ENCODE peak calls at places on chromosomes 13 and 19, in nine cellular contexts. R is HCT116, L is breast epithelium, X is stomach, E is SK-N-SH, N is vagina, S is GM23338, M is transverse colon, F is suprapubic skin. T is an unnamed sample.

GRCh38 chr13:44004881-44005280 is 125.2 kb downstream of the LACC1 start:
- DNase-seq in R (no peak), L (no peak), X (no peak), E (no peak), N (no peak), S (no peak), M (no peak), F (no peak), T (no peak)

GRCh38 chr13:104301216-104301975 is 1235.2 kb upstream of the SLC10A2 start:
- DNase-seq in R (no peak), L (no peak), X (no peak), E (no peak), N (no peak), S (no peak), M (no peak), F (no peak), T (no peak)

GRCh38 chr13:28716511-28716910 is 2.3 kb downstream of the SLC46A3 start:
- DNase-seq in R (peak), L (peak), X (no peak), E (no peak), N (no peak), S (no peak), M (peak), F (no peak), T (peak)

GRCh38 chr13:72290962-72291681 is 424.1 kb upstream of the DACH1 start:
- DNase-seq in R (peak), L (no peak), X (no peak), E (no peak), N (no peak), S (peak), M (no peak), F (no peak), T (no peak)

GRCh38 chr13:28717170-28717569 is 1.6 kb downstream of the SLC46A3 start:
- DNase-seq in R (no peak), L (no peak), X (no peak), E (no peak), N (no peak), S (no peak), M (no peak), F (no peak), T (no peak)

GRCh38 chr13:79647518-79647917 is 166.6 kb downstream of the NDFIP2 start:
- DNase-seq in R (no peak), L (no peak), X (no peak), E (peak), N (no peak), S (no peak), M (no peak), F (no peak), T (no peak)

GRCh38 chr19:35721374-35721773 is 3.6 kb downstream of the KMT2B start:
- DNase-seq in R (no peak), L (no peak), X (no peak), E (no peak), N (no peak), S (no peak), M (no peak), F (no peak), T (no peak)

GRCh38 chr19:11164879-11165406 is 9.4 kb upstream of the SPC24 start:
- DNase-seq in R (no peak), L (no peak), X (peak), E (no peak), N (peak), S (no peak), M (peak), F (peak), T (no peak)

GRCh38 chr19:14198384-14199376 is 7.3 kb downstream of the ADGRL1 start:
- DNase-seq in R (no peak), L (no peak), X (no peak), E (peak), N (no peak), S (peak), M (no peak), F (no peak), T (no peak)

GRCh38 chr19:54587026-54587425 is 6.4 kb upstream of the LILRA1 start:
- DNase-seq in R (no peak), L (no peak), X (no peak), E (no peak), N (peak), S (no peak), M (no peak), F (no peak), T (no peak)

GRCh38 chr19:54586397-54586796 is 7.0 kb upstream of the LILRA1 start:
- DNase-seq in R (no peak), L (no peak), X (no peak), E (no peak), N (peak), S (no peak), M (no peak), F (no peak), T (no peak)
- TF ChIP-seq CTCF in R (no peak), L (no peak), X (no peak), E (no peak), N (no peak), S (no peak), M (no peak), F (no peak), T (no peak)

DNA sequence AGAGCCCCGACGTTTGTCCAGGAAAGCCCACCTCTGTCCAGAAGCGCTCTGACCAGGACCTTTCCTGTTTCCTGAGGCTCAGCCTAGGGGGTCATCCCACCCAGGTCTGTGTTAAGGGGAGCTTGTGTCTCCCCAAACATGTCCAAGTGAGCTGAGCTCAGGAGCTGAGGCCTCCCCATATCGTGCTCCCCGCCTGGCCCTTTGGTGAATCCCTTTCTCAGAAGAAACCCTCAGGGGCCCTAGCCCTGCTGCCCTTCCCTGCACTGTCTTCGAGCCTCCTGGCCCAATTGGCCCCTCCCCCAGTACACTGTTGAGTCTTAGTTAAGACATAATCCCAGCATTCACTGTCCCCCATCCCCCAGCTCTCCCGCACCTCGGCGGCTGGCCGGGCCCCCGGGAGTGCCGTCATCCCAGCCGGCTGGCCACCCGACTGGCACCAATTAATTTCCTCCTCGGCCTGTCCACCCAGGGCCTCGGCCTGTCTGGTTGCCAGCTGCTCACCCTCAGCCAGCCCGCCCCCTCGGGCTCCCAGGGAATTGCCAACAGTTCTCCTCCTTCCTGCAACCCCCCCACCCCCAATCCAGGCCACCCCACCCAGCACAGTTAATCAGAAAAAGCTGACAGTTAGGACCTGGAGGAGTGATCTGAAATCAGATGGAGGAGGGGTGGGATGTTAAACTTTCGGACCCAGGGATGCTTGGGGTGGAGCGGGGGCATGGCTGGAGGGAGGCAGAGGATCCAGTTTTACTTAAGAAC is 13.6 kb downstream of the IER2 start:
- DNase-seq in R (no peak), L (peak), X (peak), E (peak), N (no peak), S (peak), M (peak), F (peak), T (no peak)
- TF ChIP-seq POLR2AphosphoS5 in R (peak), L (peak), X (peak), E (peak), N (peak), S (peak), M (no peak), F (no peak), T (no peak)

GRCh38 chr19:19626516-19627441 is 1.2 kb downstream of the LPAR2 start:
- DNase-seq in R (no peak), L (no peak), X (peak), E (no peak), N (no peak), S (no peak), M (no peak), F (no peak), T (no peak)

GRCh38 chr19:19628499-19629134 is 597 bp upstream of the LPAR2 start:
- DNase-seq in R (peak), L (peak), X (peak), E (peak), N (no peak), S (peak), M (peak), F (no peak), T (no peak)

GRCh38 chr19:19630062-19630414 is 2.0 kb upstream of the LPAR2 start:
- DNase-seq in R (no peak), L (no peak), X (no peak), E (no peak), N (no peak), S (no peak), M (no peak), F (no peak), T (no peak)

GRCh38 chr19:19627442-19627715 is 641 bp downstream of the LPAR2 start:
- DNase-seq in R (no peak), L (no peak), X (no peak), E (no peak), N (no peak), S (no peak), M (no peak), F (no peak), T (no peak)

GRCh38 chr19:19627716-19628498 is at the start of gene LPAR2:
- DNase-seq in R (peak), L (peak), X (peak), E (peak), N (no peak), S (peak), M (peak), F (no peak), T (no peak)
- TF ChIP-seq CTCF in R (no peak), L (no peak), X (no peak), E (no peak), N (no peak), S (no peak), M (no peak), F (no peak), T (no peak)

GRCh38 chr13:30124131-30124768 is 183.1 kb downstream of the KATNAL1 start:
- DNase-seq in R (no peak), L (no peak), X (no peak), E (no peak), N (no peak), S (no peak), M (no peak), F (no peak), T (no peak)
- TF ChIP-seq POLR2AphosphoS5 in R (no peak), L (no peak), X (no peak), E (no peak), N (no peak), S (no peak), M (peak), F (no peak), T (no peak)